ENCODE peak calls at places on chromosomes 11 and 22, in seven cellular contexts. U is dorsolateral prefrontal cortex, K is ascending aorta, X is keratinocyte, W is PC-3, S is AG04450, E is GM06990. O is an unnamed sample.

GRCh38 chr11:124753624-124754023 is 1.6 kb upstream of the VSIG2 start:
- DNase-seq in U (no peak), S (no peak), E (no peak), K (no peak), W (no peak), X (no peak), O (no peak)

GRCh38 chr11:131025020-131025419 is 108.7 kb upstream of the SNX19 start:
- DNase-seq in W (peak; percentile 74), X (no peak), E (no peak), S (peak; percentile 29), K (no peak), U (no peak), O (no peak)

GRCh38 chr11:3190600-3190999 is 25.5 kb upstream of the OSBPL5 start:
- DNase-seq in E (no peak), U (peak; percentile 23), W (no peak), S (no peak), X (no peak), K (no peak), O (no peak)

GRCh38 chr11:68865241-68865640 is 23.5 kb upstream of the CPT1A start:
- DNase-seq in W (no peak), X (no peak), U (no peak), S (no peak), K (no peak), E (no peak), O (no peak)

GRCh38 chr11:118001494-118001971 is 15.3 kb downstream of the IL10RA start:
- DNase-seq in S (no peak), E (no peak), W (no peak), U (no peak), X (no peak), K (no peak), O (no peak)

GRCh38 chr11:95088946-95089619 is 563 bp upstream of the ENDOD1 start:
- DNase-seq in K (no peak), E (no peak), U (no peak), X (no peak), S (no peak), W (no peak), O (peak; percentile 40)

GRCh38 chr11:61815790-61816735 is 740 bp downstream of the FADS1 start:
- DNase-seq in E (peak; percentile 78), S (no peak), U (peak; percentile 55), W (peak; percentile 92), X (no peak), K (peak; percentile 50), O (peak; percentile 32)

GRCh38 chr11:82536706-82537105 is 197.0 kb downstream of the FAM181B start:
- DNase-seq in S (no peak), U (no peak), X (no peak), W (no peak), E (no peak), K (no peak), O (no peak)

GRCh38 chr11:95364324-95365295 is 133.6 kb upstream of the SESN3 start:
- DNase-seq in U (no peak), W (peak; percentile 73), K (no peak), X (no peak), S (no peak), E (no peak), O (no peak)

GRCh38 chr11:73878771-73879170 is 2.0 kb downstream of the PAAF1 start:
- DNase-seq in E (no peak), K (no peak), W (no peak), S (no peak), U (no peak), X (no peak), O (no peak)

GRCh38 chr11:44877908-44878459 is 72.7 kb downstream of the TP53I11 start:
- DNase-seq in W (no peak), X (no peak), U (no peak), K (no peak), S (no peak), E (no peak), O (no peak)

GRCh38 chr11:44875056-44875455 is 75.6 kb downstream of the TP53I11 start:
- DNase-seq in X (no peak), U (no peak), W (no peak), E (no peak), S (no peak), K (no peak), O (no peak)

GRCh38 chr11:44876923-44877322 is 73.8 kb downstream of the TP53I11 start:
- DNase-seq in S (no peak), K (no peak), X (no peak), U (no peak), E (no peak), W (no peak), O (no peak)

GRCh38 chr11:44874284-44874683 is 76.4 kb downstream of the TP53I11 start:
- DNase-seq in S (no peak), W (no peak), X (no peak), U (no peak), E (no peak), K (no peak), O (no peak)

DNA sequence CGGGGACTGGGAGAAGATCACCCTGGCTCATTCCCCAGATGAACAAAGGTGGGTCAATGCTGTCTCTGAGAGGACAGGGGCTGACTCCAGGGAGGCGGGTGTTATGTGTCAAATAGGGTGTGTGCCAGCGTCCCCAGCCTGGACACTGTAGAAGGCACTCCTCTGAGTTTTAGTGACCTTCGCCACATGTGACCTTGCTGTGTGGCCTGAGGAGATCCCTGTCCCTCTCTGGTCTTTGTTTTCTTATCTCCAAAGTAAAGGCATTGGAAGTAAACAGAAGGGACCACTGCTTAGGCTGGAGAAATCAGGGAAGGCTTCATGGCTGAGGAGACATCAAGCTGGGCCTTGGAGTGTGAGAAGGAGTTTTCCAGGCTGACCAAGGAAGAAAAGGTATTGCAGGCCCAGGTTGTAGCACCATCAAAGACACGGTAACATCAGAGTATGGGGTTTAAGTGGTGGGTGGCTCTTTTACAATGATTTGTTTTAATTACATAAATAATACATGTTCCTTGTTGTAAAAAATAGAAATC is 74.4 kb downstream of the TP53I11 start:
- DNase-seq in X (no peak), S (no peak), E (no peak), U (no peak), W (no peak), K (no peak), O (no peak)
- H3K27me3 ChIP-seq in X (peaks cover 72% of the 10 kb centered on the region), S (peaks cover 34% of the 10 kb centered on the region), E (no peaks in the 10 kb centered on the region), U (no peaks in the 10 kb centered on the region), W (peaks cover 14% of the 10 kb centered on the region), K (no peaks in the 10 kb centered on the region), O (no peaks in the 10 kb centered on the region)

GRCh38 chr11:2171531-2171930 is at the start of gene TH:
- DNase-seq in W (no peak), U (no peak), E (no peak), X (no peak), K (no peak), S (no peak), O (no peak)
- H3K27me3 ChIP-seq in W (no peaks in the 10 kb centered on the region), U (no peaks in the 10 kb centered on the region), E (no peaks in the 10 kb centered on the region), X (no peaks in the 10 kb centered on the region), K (peaks cover 4% of the 10 kb centered on the region), S (peaks cover 17% of the 10 kb centered on the region), O (no peaks in the 10 kb centered on the region)

GRCh38 chr11:111310088-111310487 is 11.7 kb downstream of the POU2AF3 start:
- DNase-seq in K (no peak), E (no peak), S (no peak), W (peak; percentile 44), X (no peak), U (no peak), O (no peak)

GRCh38 chr11:111310723-111311122 is 12.4 kb downstream of the POU2AF3 start:
- DNase-seq in X (no peak), E (no peak), K (no peak), W (no peak), S (no peak), U (no peak), O (no peak)

GRCh38 chr11:111307472-111308108 is 9.2 kb downstream of the POU2AF3 start:
- DNase-seq in X (no peak), W (peak; percentile 37), E (no peak), S (no peak), K (no peak), U (no peak), O (no peak)

GRCh38 chr11:111308140-111308539 is 9.8 kb downstream of the POU2AF3 start:
- DNase-seq in X (no peak), S (no peak), E (no peak), U (no peak), K (no peak), W (no peak), O (no peak)

GRCh38 chr11:111309516-111309915 is 11.2 kb downstream of the POU2AF3 start:
- DNase-seq in S (no peak), K (no peak), E (no peak), W (no peak), X (no peak), U (no peak), O (no peak)
- H3K27me3 ChIP-seq in S (peaks cover 52% of the 10 kb centered on the region), K (no peaks in the 10 kb centered on the region), E (no peaks in the 10 kb centered on the region), W (peaks cover 61% of the 10 kb centered on the region), X (no peaks in the 10 kb centered on the region), U (no peaks in the 10 kb centered on the region), O (no peaks in the 10 kb centered on the region)

GRCh38 chr22:43884600-43885318 is 7.1 kb downstream of the PNPLA5 start:
- DNase-seq in E (peak; percentile 66), U (peak; percentile 69), K (no peak), S (no peak), X (no peak), W (peak; percentile 54), O (peak; percentile 55)
- H3K27me3 ChIP-seq in E (peaks cover 7% of the 10 kb centered on the region), U (no peaks in the 10 kb centered on the region), K (no peaks in the 10 kb centered on the region), S (peaks cover 15% of the 10 kb centered on the region), X (peaks cover 9% of the 10 kb centered on the region), W (no peaks in the 10 kb centered on the region), O (no peaks in the 10 kb centered on the region)

GRCh38 chr11:132643239-132643638 is 889.1 kb downstream of the OPCML start:
- DNase-seq in X (no peak), S (no peak), K (no peak), E (no peak), U (no peak), W (no peak), O (no peak)

GRCh38 chr11:132649277-132649676 is 883.0 kb downstream of the OPCML start:
- DNase-seq in S (no peak), K (no peak), E (no peak), W (no peak), X (no peak), U (no peak), O (no peak)

GRCh38 chr11:132644511-132644910 is 887.8 kb downstream of the OPCML start:
- DNase-seq in W (no peak), U (no peak), X (no peak), K (no peak), S (no peak), E (no peak), O (no peak)

GRCh38 chr11:132648841-132649240 is 883.5 kb downstream of the OPCML start:
- DNase-seq in U (no peak), E (no peak), X (no peak), W (no peak), K (no peak), S (no peak), O (no peak)

DNA sequence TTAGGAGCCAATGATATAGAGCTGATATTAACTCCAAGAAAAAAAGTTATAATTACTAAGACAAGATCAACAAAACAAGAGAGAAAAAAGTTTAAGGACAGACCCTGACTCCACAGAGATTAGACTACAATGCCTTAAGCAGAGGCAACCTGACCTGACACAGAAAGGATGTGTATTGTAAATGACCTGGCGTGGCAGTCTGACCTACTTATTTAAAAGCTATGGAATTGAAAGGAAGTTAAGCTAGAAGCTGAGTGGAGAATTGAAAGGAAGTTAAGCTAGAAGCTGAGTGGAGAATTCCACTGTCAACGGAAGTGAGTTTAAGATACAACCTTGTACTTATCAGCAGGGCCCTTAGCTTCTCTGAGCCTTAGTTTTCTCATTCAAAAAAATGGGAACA is 885.4 kb downstream of the OPCML start:
- DNase-seq in X (no peak), K (no peak), U (no peak), W (no peak), S (no peak), E (no peak), O (no peak)
- H3K27me3 ChIP-seq in X (no peaks in the 10 kb centered on the region), K (no peaks in the 10 kb centered on the region), U (no peaks in the 10 kb centered on the region), W (no peaks in the 10 kb centered on the region), S (no peaks in the 10 kb centered on the region), E (no peaks in the 10 kb centered on the region), O (no peaks in the 10 kb centered on the region)

GRCh38 chr22:43922123-43922522 is 1.5 kb upstream of the PNPLA3 start:
- DNase-seq in U (no peak), X (no peak), E (no peak), W (no peak), K (no peak), S (no peak), O (no peak)
- H3K27me3 ChIP-seq in U (no peaks in the 10 kb centered on the region), X (no peaks in the 10 kb centered on the region), E (no peaks in the 10 kb centered on the region), W (no peaks in the 10 kb centered on the region), K (peaks cover 14% of the 10 kb centered on the region), S (no peaks in the 10 kb centered on the region), O (no peaks in the 10 kb centered on the region)